ENCODE peak calls at places on chromosomes 7 and 10, in eight cellular contexts. One of them, this sample, is unnamed.

GRCh38 chr7:80666376-80666775 is 27.9 kb downstream of the CD36 start:
- DNase-seq in cardiac fibroblast: no peak
- DNase-seq in NCI-H1694 treated with DMSO at 0.1 percent for 48 hours: no peak
- DNase-seq in heart right ventricle: no peak
- DNase-seq in RPMI7951: no peak
- DNase-seq in stimulated activated CD4-positive, alpha-beta T cell treated with anti-CD3 and anti-CD28 coated beads, Interleukin-4, amount 100 ng/mL, for 48 hours: no peak
- DNase-seq in HEK293T: no peak
- DNase-seq in NCI-H2029 treated with DMSO at 0.1 percent for 48 hours: no peak
- DNase-seq in this sample: no peak

GRCh38 chr7:977326-978048 is 2.1 kb upstream of the COX19 start:
- DNase-seq in cardiac fibroblast: no peak
- DNase-seq in NCI-H1694 treated with DMSO at 0.1 percent for 48 hours: no peak
- DNase-seq in heart right ventricle: no peak
- DNase-seq in RPMI7951: peak
- DNase-seq in stimulated activated CD4-positive, alpha-beta T cell treated with anti-CD3 and anti-CD28 coated beads, Interleukin-4, amount 100 ng/mL, for 48 hours: no peak
- DNase-seq in HEK293T: no peak
- DNase-seq in NCI-H2029 treated with DMSO at 0.1 percent for 48 hours: no peak
- DNase-seq in this sample: no peak

GRCh38 chr10:108452483-108453060 is 1288.1 kb upstream of the SORCS1 start:
- DNase-seq in cardiac fibroblast: no peak
- DNase-seq in NCI-H1694 treated with DMSO at 0.1 percent for 48 hours: no peak
- DNase-seq in heart right ventricle: no peak
- DNase-seq in RPMI7951: peak
- DNase-seq in stimulated activated CD4-positive, alpha-beta T cell treated with anti-CD3 and anti-CD28 coated beads, Interleukin-4, amount 100 ng/mL, for 48 hours: no peak
- DNase-seq in HEK293T: no peak
- DNase-seq in NCI-H2029 treated with DMSO at 0.1 percent for 48 hours: no peak
- DNase-seq in this sample: no peak

GRCh38 chr7:138837627-138838026 is 39.6 kb upstream of the ATP6V0A4 start:
- DNase-seq in cardiac fibroblast: peak
- DNase-seq in NCI-H1694 treated with DMSO at 0.1 percent for 48 hours: no peak
- DNase-seq in heart right ventricle: peak
- DNase-seq in RPMI7951: no peak
- DNase-seq in stimulated activated CD4-positive, alpha-beta T cell treated with anti-CD3 and anti-CD28 coated beads, Interleukin-4, amount 100 ng/mL, for 48 hours: no peak
- DNase-seq in HEK293T: no peak
- DNase-seq in NCI-H2029 treated with DMSO at 0.1 percent for 48 hours: peak
- DNase-seq in this sample: peak

GRCh38 chr7:47375121-47375551 is 206.8 kb downstream of the TNS3 start:
- DNase-seq in cardiac fibroblast: peak
- DNase-seq in NCI-H1694 treated with DMSO at 0.1 percent for 48 hours: no peak
- DNase-seq in heart right ventricle: no peak
- DNase-seq in RPMI7951: no peak
- DNase-seq in stimulated activated CD4-positive, alpha-beta T cell treated with anti-CD3 and anti-CD28 coated beads, Interleukin-4, amount 100 ng/mL, for 48 hours: no peak
- DNase-seq in HEK293T: no peak
- DNase-seq in NCI-H2029 treated with DMSO at 0.1 percent for 48 hours: no peak
- DNase-seq in this sample: no peak

GRCh38 chr10:79490400-79491081 is 21.8 kb upstream of the EIF5AL1 start:
- DNase-seq in cardiac fibroblast: peak
- DNase-seq in NCI-H1694 treated with DMSO at 0.1 percent for 48 hours: no peak
- DNase-seq in heart right ventricle: peak
- DNase-seq in RPMI7951: peak
- DNase-seq in stimulated activated CD4-positive, alpha-beta T cell treated with anti-CD3 and anti-CD28 coated beads, Interleukin-4, amount 100 ng/mL, for 48 hours: no peak
- DNase-seq in HEK293T: no peak
- DNase-seq in NCI-H2029 treated with DMSO at 0.1 percent for 48 hours: no peak
- DNase-seq in this sample: peak

GRCh38 chr7:33243319-33243881 is 114.0 kb downstream of the BBS9 start:
- DNase-seq in cardiac fibroblast: peak
- DNase-seq in NCI-H1694 treated with DMSO at 0.1 percent for 48 hours: peak
- DNase-seq in heart right ventricle: peak
- DNase-seq in RPMI7951: peak
- DNase-seq in stimulated activated CD4-positive, alpha-beta T cell treated with anti-CD3 and anti-CD28 coated beads, Interleukin-4, amount 100 ng/mL, for 48 hours: no peak
- DNase-seq in HEK293T: peak
- DNase-seq in NCI-H2029 treated with DMSO at 0.1 percent for 48 hours: peak
- DNase-seq in this sample: no peak

GRCh38 chr10:99993994-99994689 is 15.6 kb downstream of the DNMBP start:
- DNase-seq in cardiac fibroblast: peak
- DNase-seq in NCI-H1694 treated with DMSO at 0.1 percent for 48 hours: peak
- DNase-seq in heart right ventricle: peak
- DNase-seq in RPMI7951: peak
- DNase-seq in stimulated activated CD4-positive, alpha-beta T cell treated with anti-CD3 and anti-CD28 coated beads, Interleukin-4, amount 100 ng/mL, for 48 hours: peak
- DNase-seq in HEK293T: peak
- DNase-seq in NCI-H2029 treated with DMSO at 0.1 percent for 48 hours: no peak
- DNase-seq in this sample: peak

GRCh38 chr10:63583909-63584747 is 62.9 kb downstream of the REEP3 start:
- DNase-seq in cardiac fibroblast: no peak
- DNase-seq in NCI-H1694 treated with DMSO at 0.1 percent for 48 hours: peak
- DNase-seq in heart right ventricle: no peak
- DNase-seq in RPMI7951: no peak
- DNase-seq in stimulated activated CD4-positive, alpha-beta T cell treated with anti-CD3 and anti-CD28 coated beads, Interleukin-4, amount 100 ng/mL, for 48 hours: no peak
- DNase-seq in HEK293T: no peak
- DNase-seq in NCI-H2029 treated with DMSO at 0.1 percent for 48 hours: no peak
- DNase-seq in this sample: no peak

GRCh38 chr10:79191951-79192676 is 123.3 kb downstream of the ZMIZ1 start:
- DNase-seq in cardiac fibroblast: peak
- DNase-seq in NCI-H1694 treated with DMSO at 0.1 percent for 48 hours: no peak
- DNase-seq in heart right ventricle: no peak
- DNase-seq in RPMI7951: peak
- DNase-seq in stimulated activated CD4-positive, alpha-beta T cell treated with anti-CD3 and anti-CD28 coated beads, Interleukin-4, amount 100 ng/mL, for 48 hours: no peak
- DNase-seq in HEK293T: no peak
- DNase-seq in NCI-H2029 treated with DMSO at 0.1 percent for 48 hours: no peak
- DNase-seq in this sample: no peak

GRCh38 chr10:59057350-59057749 is 119.1 kb upstream of the PHYHIPL start:
- DNase-seq in cardiac fibroblast: no peak
- DNase-seq in NCI-H1694 treated with DMSO at 0.1 percent for 48 hours: no peak
- DNase-seq in heart right ventricle: no peak
- DNase-seq in RPMI7951: no peak
- DNase-seq in stimulated activated CD4-positive, alpha-beta T cell treated with anti-CD3 and anti-CD28 coated beads, Interleukin-4, amount 100 ng/mL, for 48 hours: no peak
- DNase-seq in HEK293T: no peak
- DNase-seq in NCI-H2029 treated with DMSO at 0.1 percent for 48 hours: peak
- DNase-seq in this sample: no peak

GRCh38 chr7:37342665-37343471 is 105.8 kb downstream of the ELMO1 start:
- DNase-seq in cardiac fibroblast: no peak
- DNase-seq in NCI-H1694 treated with DMSO at 0.1 percent for 48 hours: no peak
- DNase-seq in heart right ventricle: no peak
- DNase-seq in RPMI7951: no peak
- DNase-seq in stimulated activated CD4-positive, alpha-beta T cell treated with anti-CD3 and anti-CD28 coated beads, Interleukin-4, amount 100 ng/mL, for 48 hours: peak
- DNase-seq in HEK293T: no peak
- DNase-seq in NCI-H2029 treated with DMSO at 0.1 percent for 48 hours: no peak
- DNase-seq in this sample: peak

This sample was measured in left ventricle myocardium superior.